ENCODE peak calls at places on chromosomes 11 and 22, in seven cellular contexts. Y is brain microvascular endothelial cell, A is uterus, Z is epithelial cell of esophagus, K is type B pancreatic cell, H is mammary epithelial cell, F is GM12865. S is an unnamed sample.

GRCh38 chr11:16456366-16456765 is 100.0 kb upstream of the SOX6 start:
- DNase-seq in H (peak; percentile 51), K (no peak), Z (peak; percentile 10), Y (no peak), F (no peak), A (no peak), S (no peak)

GRCh38 chr11:19853901-19854300 is 141.3 kb downstream of the NAV2 start:
- DNase-seq in A (no peak), Y (no peak), F (no peak), K (no peak), Z (no peak), H (no peak), S (no peak)

GRCh38 chr11:72012897-72013721 is 14.4 kb downstream of the IL18BP start:
- DNase-seq in Y (peak; percentile 28), F (no peak), A (peak; percentile 80), Z (peak; percentile 74), K (no peak), H (peak; percentile 76), S (no peak)

GRCh38 chr22:19483481-19484244 is 3.9 kb downstream of the CDC45 start:
- DNase-seq in K (no peak), A (no peak), F (no peak), H (peak; percentile 68), Y (peak; percentile 67), Z (peak; percentile 62), S (no peak)

GRCh38 chr11:128331317-128331716 is 256.0 kb downstream of the ETS1 start:
- DNase-seq in F (no peak), Y (no peak), K (no peak), A (no peak), Z (no peak), H (no peak), S (no peak)

GRCh38 chr11:117929568-117930207 is 486 bp upstream of the TMPRSS13 start:
- DNase-seq in F (no peak), A (no peak), H (no peak), K (no peak), Z (peak; percentile 22), Y (no peak), S (no peak)

GRCh38 chr11:102614485-102614884 is 10.6 kb downstream of the MMP20 start:
- DNase-seq in Z (no peak), A (no peak), K (no peak), Y (no peak), H (no peak), F (no peak), S (no peak)

GRCh38 chr11:72808415-72808814 is 5.8 kb upstream of the ATG16L2 start:
- DNase-seq in H (no peak), A (no peak), Z (no peak), F (no peak), Y (no peak), K (no peak), S (no peak)

GRCh38 chr11:118443590-118444218 is 7.4 kb downstream of the KMT2A start:
- DNase-seq in A (no peak), F (peak; percentile 60), Y (no peak), K (no peak), Z (no peak), H (no peak), S (no peak)

GRCh38 chr11:32830413-32830738 is 649 bp downstream of the PRRG4 start:
- DNase-seq in Y (no peak), F (no peak), K (no peak), H (peak; percentile 71), A (no peak), Z (peak; percentile 78), S (no peak)

GRCh38 chr11:120707098-120707497 is 195.6 kb downstream of the GRIK4 start:
- DNase-seq in K (no peak), Y (peak; percentile 28), A (no peak), Z (no peak), H (no peak), F (no peak), S (no peak)

GRCh38 chr11:64051297-64051696 is 15.6 kb downstream of the FLRT1 start:
- DNase-seq in A (no peak), F (no peak), Y (no peak), H (no peak), K (no peak), Z (no peak), S (no peak)

GRCh38 chr22:37565830-37566229 is 5.5 kb downstream of the CDC42EP1 start:
- DNase-seq in Y (no peak), K (no peak), A (no peak), F (no peak), Z (no peak), H (no peak), S (no peak)

GRCh38 chr11:9094420-9094819 is 3.0 kb upstream of the SCUBE2 start:
- DNase-seq in Y (no peak), Z (no peak), F (no peak), K (no peak), H (no peak), A (no peak), S (no peak)

GRCh38 chr11:18307461-18308139 is 14.3 kb downstream of the HPS5 start:
- DNase-seq in F (no peak), Z (peak; percentile 83), K (no peak), Y (no peak), A (no peak), H (peak; percentile 73), S (no peak)

GRCh38 chr11:74205181-74205580 is 34.1 kb downstream of the PPME1 start:
- DNase-seq in Y (no peak), Z (no peak), H (no peak), A (no peak), F (no peak), K (no peak), S (no peak)

GRCh38 chr11:64059339-64060176 is 23.8 kb downstream of the FLRT1 start:
- DNase-seq in K (no peak), A (no peak), F (no peak), Z (no peak), Y (no peak), H (no peak), S (no peak)

GRCh38 chr22:24465566-24465965 is 29.6 kb upstream of the UPB1 start:
- DNase-seq in Y (peak; percentile 95), F (no peak), Z (peak; percentile 59), K (no peak), A (no peak), H (no peak), S (no peak)

GRCh38 chr11:74257934-74258553 is 53.4 kb downstream of the P4HA3 start:
- DNase-seq in Y (peak; percentile 49), A (peak; percentile 38), Z (peak; percentile 55), H (no peak), F (no peak), K (no peak), S (no peak)

GRCh38 chr11:70532728-70533127 is 134.4 kb downstream of the CTTN start:
- DNase-seq in K (no peak), Y (no peak), Z (no peak), A (no peak), H (no peak), F (no peak), S (no peak)

GRCh38 chr11:66327171-66328035 is 8.8 kb downstream of the RIN1 start:
- DNase-seq in A (no peak), F (no peak), Y (peak; percentile 75), H (peak; percentile 25), K (no peak), Z (peak; percentile 45), S (no peak)
- TF ChIP-seq CTCF in A (no peak), F (no peak), Y (peak; percentile 23), H (no peak), K (no peak), Z (no peak), S (no peak)

GRCh38 chr11:61635304-61635703 is 44.9 kb upstream of the DAGLA start:
- DNase-seq in Z (no peak), K (no peak), A (no peak), H (no peak), Y (no peak), F (no peak), S (no peak)
- TF ChIP-seq CTCF in Z (no peak), K (no peak), A (no peak), H (no peak), Y (no peak), F (no peak), S (no peak)

GRCh38 chr11:44631831-44632230 is 66.4 kb downstream of the CD82 start:
- DNase-seq in H (no peak), Z (no peak), F (no peak), K (no peak), A (no peak), Y (no peak), S (no peak)

GRCh38 chr11:44630511-44631210 is 65.2 kb downstream of the CD82 start:
- DNase-seq in Z (no peak), F (no peak), K (peak; percentile 58), H (no peak), Y (no peak), A (peak; percentile 10), S (no peak)

GRCh38 chr11:44632466-44633123 is 67.1 kb downstream of the CD82 start:
- DNase-seq in K (no peak), Y (peak; percentile 31), F (peak; percentile 54), H (no peak), Z (peak; percentile 47), A (no peak), S (peak; percentile 35)

GRCh38 chr11:44634401-44635281 is 69.2 kb downstream of the CD82 start:
- DNase-seq in F (no peak), H (peak; percentile 61), K (peak; percentile 69), Z (peak; percentile 66), Y (peak; percentile 58), A (peak; percentile 94), S (peak; percentile 38)

DNA sequence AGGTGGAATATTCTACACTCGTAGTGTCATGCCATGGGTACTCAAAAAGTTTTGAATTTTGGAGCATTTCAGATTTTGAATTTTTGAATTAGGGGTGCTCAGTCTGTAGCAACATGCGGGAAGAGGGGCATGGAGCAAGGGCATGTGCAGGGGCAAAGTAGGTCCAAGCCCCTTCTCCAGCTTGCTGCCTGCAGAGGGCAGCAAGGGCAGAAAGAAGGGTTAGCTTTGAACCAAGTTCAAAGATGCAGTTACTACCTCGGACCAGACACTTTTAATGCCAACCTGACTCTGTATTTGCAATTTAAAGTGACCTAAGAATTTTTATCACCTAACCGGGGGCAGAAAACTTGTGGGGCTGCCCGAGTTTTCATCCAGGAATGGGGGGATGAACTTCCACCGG is 68.2 kb downstream of the CD82 start:
- DNase-seq in Y (no peak), H (no peak), K (no peak), A (no peak), F (no peak), Z (no peak), S (no peak)
- TF ChIP-seq CTCF in Y (peak; percentile 40), H (peak; percentile 42), K (peak; percentile 47), A (no peak), F (no peak), Z (no peak), S (no peak)

DNA sequence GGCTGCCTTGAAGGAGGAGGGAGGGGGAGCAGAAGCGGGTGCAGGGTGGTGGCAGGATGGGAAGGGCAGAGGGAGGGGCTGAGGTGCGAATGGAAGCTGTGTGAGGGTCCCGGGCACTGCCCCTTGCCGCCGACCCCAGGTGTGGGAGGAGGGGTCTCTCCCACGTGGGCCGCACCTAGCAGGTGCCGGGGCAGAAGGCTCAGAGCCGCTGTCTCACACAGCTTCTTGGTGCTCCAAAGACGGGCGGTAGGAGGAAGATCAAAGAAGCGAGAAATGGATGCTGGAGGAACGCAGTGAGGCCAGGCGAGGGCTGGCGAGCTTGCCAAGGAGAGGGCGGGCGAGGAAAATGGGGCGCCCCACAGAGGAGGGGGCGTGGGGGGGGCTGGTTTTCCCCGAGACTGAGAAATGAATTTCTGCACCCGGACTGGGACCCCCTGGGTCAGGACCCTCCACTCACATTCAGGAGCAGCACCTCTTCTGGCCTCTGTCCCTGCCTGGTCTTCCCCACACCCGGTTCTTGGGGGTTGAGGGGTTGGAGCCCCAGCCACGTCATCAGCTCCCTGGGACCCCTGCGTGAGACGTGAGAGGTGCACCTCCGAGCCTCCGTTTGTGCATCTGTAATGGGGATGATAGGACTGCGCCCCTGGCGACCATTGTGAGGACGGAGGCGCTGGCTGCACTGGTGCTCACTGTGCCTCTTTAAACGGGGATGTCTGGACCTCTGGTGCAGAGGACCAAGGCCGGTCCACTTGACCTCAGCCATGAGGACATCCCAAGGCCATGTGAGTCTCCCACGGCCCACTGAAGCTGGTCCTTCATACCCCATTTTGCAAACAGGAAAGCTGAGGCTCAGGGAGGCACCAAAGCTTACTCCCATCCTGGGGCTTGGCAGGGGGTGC is 16.8 kb downstream of the LSP1 start:
- DNase-seq in H (no peak), Z (no peak), F (no peak), K (no peak), Y (no peak), A (peak; percentile 52), S (no peak)
- TF ChIP-seq CTCF in H (no peak), Z (no peak), F (no peak), K (peak; percentile 44), Y (peak; percentile 34), A (peak; percentile 39), S (no peak)

S was measured in neural crest cell.